ENCODE peak calls at places on chromosomes 12 and 14, in ten cellular contexts. W is epithelial cell of prostate; O is heart right ventricle; J is AG04450; K is NCI-H446; N is CD4-positive, alpha-beta memory T cell; Q is astrocyte; L is iris pigment epithelial cell; C is activated CD4-positive, alpha-beta T cell treated with anti-CD3 and anti-CD28 coated beads for 1 hour; T is progenitor cell of endocrine pancreas. Z is an unnamed sample.

GRCh38 chr14:63524537-63525155 is 18.5 kb downstream of the PPP2R5E start:
- DNase-seq in W (peak), O (no peak), J (no peak), K (no peak), N (peak), Q (no peak), L (no peak), C (no peak), T (no peak), Z (peak)

GRCh38 chr12:31880340-31880739 is 78.9 kb upstream of the RESF1 start:
- DNase-seq in W (no peak), O (no peak), J (no peak), K (no peak), N (no peak), Q (peak), L (no peak), C (no peak), T (no peak), Z (no peak)

GRCh38 chr14:55118761-55119160 is 10.3 kb upstream of the LGALS3 start:
- DNase-seq in W (no peak), O (no peak), J (no peak), K (no peak), N (no peak), Q (no peak), L (no peak), C (no peak), T (no peak), Z (no peak)

GRCh38 chr14:80208426-80208950 is 2.8 kb downstream of the DIO2 start:
- DNase-seq in W (no peak), O (no peak), J (no peak), K (no peak), N (no peak), Q (peak), L (peak), C (no peak), T (no peak), Z (no peak)

GRCh38 chr12:75568387-75568786 is 57.0 kb upstream of the KRR1 start:
- DNase-seq in W (no peak), O (no peak), J (no peak), K (peak), N (no peak), Q (peak), L (peak), C (no peak), T (no peak), Z (no peak)

GRCh38 chr12:65308001-65308400 is 29.5 kb downstream of the MSRB3 start:
- DNase-seq in W (no peak), O (no peak), J (no peak), K (no peak), N (no peak), Q (no peak), L (peak), C (no peak), T (no peak), Z (no peak)

GRCh38 chr12:126069549-126070165 is 1004.4 kb downstream of the AACS start:
- DNase-seq in W (no peak), O (no peak), J (no peak), K (peak), N (peak), Q (peak), L (peak), C (no peak), T (peak), Z (no peak)

GRCh38 chr12:75834591-75834990 is 197.0 kb downstream of the PHLDA1 start:
- DNase-seq in W (no peak), O (no peak), J (no peak), K (peak), N (no peak), Q (peak), L (no peak), C (no peak), T (no peak), Z (no peak)

GRCh38 chr14:44767646-44768173 is 194.0 kb downstream of the KLHL28 start:
- DNase-seq in W (no peak), O (no peak), J (no peak), K (no peak), N (no peak), Q (no peak), L (no peak), C (no peak), T (no peak), Z (no peak)

GRCh38 chr12:6778212-6778570 is 5.9 kb downstream of the LAG3 start:
- DNase-seq in W (no peak), O (no peak), J (no peak), K (no peak), N (no peak), Q (no peak), L (peak), C (no peak), T (no peak), Z (peak)

GRCh38 chr12:88566430-88566829 is 13.8 kb downstream of the KITLG start:
- DNase-seq in W (no peak), O (no peak), J (no peak), K (no peak), N (no peak), Q (peak), L (peak), C (no peak), T (no peak), Z (peak)

GRCh38 chr14:21068521-21069387 is 1.4 kb upstream of the ARHGEF40 start:
- DNase-seq in W (no peak), O (peak), J (no peak), K (peak), N (peak), Q (peak), L (peak), C (peak), T (peak), Z (peak)

GRCh38 chr12:77777274-77777673 is 53.4 kb upstream of the NAV3 start:
- DNase-seq in W (no peak), O (no peak), J (no peak), K (no peak), N (no peak), Q (peak), L (peak), C (no peak), T (no peak), Z (no peak)

GRCh38 chr14:33728010-33728498 is 222.8 kb downstream of the EGLN3 start:
- DNase-seq in W (no peak), O (no peak), J (no peak), K (no peak), N (no peak), Q (no peak), L (no peak), C (no peak), T (no peak), Z (no peak)

GRCh38 chr14:99884834-99885648 is 91.8 kb downstream of the EML1 start:
- DNase-seq in W (no peak), O (no peak), J (peak), K (peak), N (peak), Q (peak), L (peak), C (no peak), T (no peak), Z (no peak)

GRCh38 chr12:48000878-48001321 is 3.4 kb downstream of the COL2A1 start:
- DNase-seq in W (peak), O (no peak), J (no peak), K (no peak), N (no peak), Q (peak), L (peak), C (no peak), T (no peak), Z (no peak)

GRCh38 chr14:76926521-76927251 is 100.5 kb downstream of the LRRC74A start:
- DNase-seq in W (no peak), O (peak), J (no peak), K (no peak), N (peak), Q (no peak), L (no peak), C (peak), T (no peak), Z (no peak)

GRCh38 chr12:52542157-52542556 is 10.8 kb downstream of the KRT71 start:
- DNase-seq in W (no peak), O (no peak), J (no peak), K (no peak), N (no peak), Q (no peak), L (no peak), C (no peak), T (no peak), Z (no peak)

GRCh38 chr12:52243264-52243773 is 10.3 kb downstream of the KRT7 start:
- DNase-seq in W (no peak), O (no peak), J (no peak), K (peak), N (no peak), Q (peak), L (no peak), C (no peak), T (no peak), Z (no peak)

GRCh38 chr12:112843272-112843671 is 51.7 kb downstream of the RPH3A start:
- DNase-seq in W (no peak), O (no peak), J (no peak), K (peak), N (no peak), Q (no peak), L (peak), C (no peak), T (no peak), Z (no peak)

GRCh38 chr12:100399095-100399494 is 42.2 kb downstream of the SLC17A8 start:
- DNase-seq in W (no peak), O (no peak), J (no peak), K (no peak), N (no peak), Q (no peak), L (no peak), C (no peak), T (no peak), Z (no peak)

GRCh38 chr12:114661245-114661644 is 22.7 kb downstream of the TBX3 start:
- DNase-seq in W (no peak), O (no peak), J (no peak), K (no peak), N (no peak), Q (no peak), L (no peak), C (no peak), T (no peak), Z (no peak)

GRCh38 chr12:120230974-120231315 is 30.0 kb upstream of the RPLP0 start:
- DNase-seq in W (no peak), O (no peak), J (no peak), K (no peak), N (no peak), Q (no peak), L (no peak), C (no peak), T (no peak), Z (no peak)

GRCh38 chr12:126819554-126819953 is 1447.4 kb upstream of the TMEM132C start:
- DNase-seq in W (no peak), O (no peak), J (no peak), K (no peak), N (no peak), Q (no peak), L (no peak), C (no peak), T (no peak), Z (no peak)

GRCh38 chr12:115553622-115554021 is 723.9 kb downstream of the MED13L start:
- DNase-seq in W (no peak), O (no peak), J (no peak), K (no peak), N (no peak), Q (no peak), L (no peak), C (no peak), T (no peak), Z (no peak)

GRCh38 chr14:76647699-76648298 is 113.5 kb upstream of the VASH1 start:
- DNase-seq in W (no peak), O (no peak), J (peak), K (peak), N (peak), Q (peak), L (peak), C (no peak), T (peak), Z (no peak)

GRCh38 chr14:96126339-96126770 is 78.3 kb upstream of the BDKRB2 start:
- DNase-seq in W (no peak), O (no peak), J (no peak), K (no peak), N (peak), Q (no peak), L (peak), C (no peak), T (no peak), Z (no peak)

GRCh38 chr14:31920003-31920402 is 157.1 kb upstream of the ARHGAP5 start:
- DNase-seq in W (no peak), O (no peak), J (no peak), K (no peak), N (no peak), Q (no peak), L (no peak), C (no peak), T (no peak), Z (no peak)

GRCh38 chr14:20460458-20461229 is 590 bp downstream of the PIP4P1 start:
- DNase-seq in W (no peak), O (no peak), J (no peak), K (peak), N (peak), Q (no peak), L (no peak), C (peak), T (peak), Z (no peak)

GRCh38 chr12:111270773-111271172 is 98.1 kb downstream of the PHETA1 start:
- DNase-seq in W (no peak), O (no peak), J (no peak), K (no peak), N (no peak), Q (no peak), L (peak), C (no peak), T (no peak), Z (no peak)

GRCh38 chr14:102849522-102850379 is 72.5 kb downstream of the TRAF3 start:
- DNase-seq in W (no peak), O (no peak), J (no peak), K (peak), N (no peak), Q (peak), L (peak), C (no peak), T (no peak), Z (no peak)

GRCh38 chr12:110262442-110263388 is 18.3 kb upstream of the ATP2A2 start:
- DNase-seq in W (no peak), O (no peak), J (no peak), K (no peak), N (no peak), Q (no peak), L (peak), C (no peak), T (no peak), Z (peak)

Z was measured in upper lobe of left lung.